ENCODE peak calls at places on chromosome 2, in eight cellular contexts. C is activated naive CD4-positive, alpha-beta T cell treated with Interleukin-2 at 50 U/mL for 16 hours; P is activated CD4-positive, alpha-beta T cell treated with anti-CD3 and anti-CD28 coated beads, Interleukin-2, amount 50 U/mL, for 1 hour; S is neural progenitor cell; U is GM12878; O is Right ventricle myocardium superior; E is RPMI7951; I is AG10803. K is an unnamed sample.

GRCh38 chr2:185979546-185980071 is 241.0 kb downstream of the FSIP2 start:
- DNase-seq in P (no peak), O (no peak), C (no peak), U (no peak), E (no peak), S (no peak), I (no peak), K (no peak)

GRCh38 chr2:236174608-236175001 is 6.4 kb upstream of the GBX2 start:
- DNase-seq in P (no peak), I (no peak), C (no peak), O (no peak), E (no peak), U (no peak), S (peak), K (no peak)

GRCh38 chr2:2872713-2873449 is 504.7 kb downstream of the EIPR1 start:
- DNase-seq in U (no peak), P (no peak), O (no peak), I (no peak), E (no peak), C (no peak), S (no peak), K (no peak)

GRCh38 chr2:190864375-190864774 is 16.2 kb upstream of the GLS start:
- DNase-seq in E (no peak), I (peak), O (no peak), P (no peak), U (no peak), C (no peak), S (no peak), K (no peak)

GRCh38 chr2:188984126-188984525 is 10.0 kb downstream of the COL3A1 start:
- DNase-seq in C (no peak), P (no peak), U (no peak), E (peak), S (no peak), I (peak), O (no peak), K (no peak)

GRCh38 chr2:188474316-188474715 is 182.6 kb downstream of the GULP1 start:
- DNase-seq in I (no peak), S (no peak), O (no peak), E (no peak), C (no peak), U (no peak), P (no peak), K (no peak)

GRCh38 chr2:195515551-195515950 is 141.5 kb upstream of the SLC39A10 start:
- DNase-seq in I (no peak), O (no peak), S (no peak), U (no peak), E (no peak), P (no peak), C (no peak), K (no peak)

GRCh38 chr2:212736327-212736726 is 197.7 kb upstream of the ERBB4 start:
- DNase-seq in I (no peak), P (no peak), S (no peak), U (no peak), O (no peak), E (no peak), C (no peak), K (no peak)

GRCh38 chr2:233867993-233868532 is at the start of gene MSL3B:
- DNase-seq in P (peak), I (peak), C (peak), E (peak), O (peak), U (no peak), S (peak), K (peak)

GRCh38 chr2:26629751-26630150 is 11.4 kb downstream of the CIB4 start:
- DNase-seq in S (no peak), U (no peak), E (no peak), P (no peak), I (no peak), C (no peak), O (no peak), K (no peak)

GRCh38 chr2:42010743-42011298 is 37.0 kb upstream of the PKDCC start:
- DNase-seq in P (no peak), C (no peak), E (peak), S (no peak), O (no peak), I (peak), U (no peak), K (no peak)

GRCh38 chr2:98027535-98027934 is 31.8 kb upstream of the TMEM131 start:
- DNase-seq in S (no peak), O (no peak), U (peak), I (no peak), P (no peak), E (no peak), C (no peak), K (no peak)

GRCh38 chr2:19695706-19696105 is 206.1 kb downstream of the TTC32 start:
- DNase-seq in C (no peak), U (no peak), O (no peak), S (no peak), I (no peak), E (no peak), P (no peak), K (no peak)

GRCh38 chr2:158575051-158575635 is 118.4 kb downstream of the PKP4 start:
- DNase-seq in E (no peak), U (no peak), C (no peak), P (no peak), I (peak), O (no peak), S (no peak), K (no peak)

GRCh38 chr2:75844651-75845050 is 133.9 kb upstream of the GCFC2 start:
- DNase-seq in O (no peak), U (peak), S (no peak), P (no peak), E (no peak), I (no peak), C (no peak), K (no peak)

GRCh38 chr2:58954880-58955385 is 713.8 kb upstream of the FANCL start:
- DNase-seq in P (no peak), I (no peak), C (no peak), O (no peak), U (no peak), E (no peak), S (no peak), K (no peak)

GRCh38 chr2:185127412-185127811 is 529.1 kb downstream of the ZNF804A start:
- DNase-seq in P (no peak), C (no peak), U (no peak), S (no peak), I (no peak), E (no peak), O (no peak), K (no peak)

GRCh38 chr2:119008108-119008507 is 66.1 kb downstream of the MARCO start:
- DNase-seq in E (peak), U (no peak), S (no peak), I (no peak), O (no peak), P (no peak), C (no peak), K (no peak)

GRCh38 chr2:201532686-201533304 is 81.3 kb downstream of the STRADB start:
- DNase-seq in I (peak), P (no peak), E (peak), U (peak), C (no peak), S (no peak), O (no peak), K (no peak)